ENCODE peak calls at places on chromosome 21, in four cellular contexts. W, G, S and F are unnamed samples.

GRCh38 chr21:42038826-42039425 is 28.8 kb upstream of the ZBTB21 start:
- DNase-seq in W (no peak), S (no peak), G (no peak), F (no peak)

GRCh38 chr21:46429754-46430681 is 28.7 kb upstream of the DIP2A start:
- DNase-seq in G (no peak), S (no peak), W (no peak), F (no peak)

GRCh38 chr21:17930102-17930501 is 110.9 kb upstream of the C21orf91 start:
- DNase-seq in S (no peak), G (no peak), W (no peak), F (no peak)

GRCh38 chr21:35971824-35972223 is 88.5 kb downstream of the SETD4 start:
- DNase-seq in G (no peak), W (no peak), S (no peak), F (no peak)

GRCh38 chr21:46150491-46151121 is 4.8 kb downstream of the FTCD start:
- DNase-seq in G (no peak), W (no peak), S (no peak), F (no peak)

GRCh38 chr21:36075171-36075570 is 5.3 kb downstream of the CBR1 start:
- DNase-seq in S (no peak), W (no peak), G (no peak), F (no peak)

GRCh38 chr21:42237577-42237976 is 18.6 kb downstream of the ABCG1 start:
- DNase-seq in W (peak; percentile 29), S (no peak), G (no peak), F (peak; percentile 31)

GRCh38 chr21:28991861-28992525 is 684 bp downstream of the LTN1 start:
- DNase-seq in S (no peak), W (no peak), G (no peak), F (no peak)

GRCh38 chr21:39951183-39952101 is 84.2 kb downstream of the PCP4 start:
- DNase-seq in G (no peak), S (no peak), W (no peak), F (no peak)

GRCh38 chr21:25283720-25284119 is 323.6 kb downstream of the MRPL39 start:
- DNase-seq in S (peak; percentile 25), W (peak; percentile 4), G (no peak), F (no peak)

GRCh38 chr21:31887596-31887920 is 14.7 kb downstream of the HUNK start:
- DNase-seq in W (no peak), S (no peak), G (peak; percentile 33), F (no peak)

GRCh38 chr21:27429612-27430361 is 462.9 kb upstream of the ADAMTS5 start:
- DNase-seq in S (no peak), G (no peak), W (no peak), F (no peak)

GRCh38 chr21:35070436-35070835 is 21.3 kb upstream of the RUNX1 start:
- DNase-seq in S (no peak), G (no peak), W (no peak), F (no peak)

GRCh38 chr21:42534901-42535378 is 21.3 kb downstream of the SLC37A1 start:
- DNase-seq in W (no peak), S (no peak), G (no peak), F (no peak)

GRCh38 chr21:17462276-17462981 is 50.4 kb upstream of the CXADR start:
- DNase-seq in S (no peak), W (no peak), G (no peak), F (no peak)

GRCh38 chr21:43812957-43813730 is 23.8 kb downstream of the RRP1 start:
- DNase-seq in S (no peak), G (no peak), W (no peak), F (no peak)
- H3K27ac ChIP-seq in S (no peak overlapping the region), G (no peak overlapping the region), W (no peak overlapping the region), F (no peak overlapping the region)

GRCh38 chr21:15330872-15331271 is 266.1 kb upstream of the NRIP1 start:
- DNase-seq in W (no peak), S (no peak), G (no peak), F (no peak)

GRCh38 chr21:15324542-15324941 is 259.7 kb upstream of the NRIP1 start:
- DNase-seq in G (no peak), W (no peak), S (no peak), F (no peak)

GRCh38 chr21:15327637-15328265 is 263.0 kb upstream of the NRIP1 start:
- DNase-seq in W (no peak), S (no peak), G (no peak), F (no peak)

GRCh38 chr21:15326032-15326867 is 261.4 kb upstream of the NRIP1 start:
- DNase-seq in G (no peak), S (no peak), W (no peak), F (no peak)
- H3K9me3 ChIP-seq in G (peaks cover 10% of the 10 kb centered on the region), S (no peaks in the 10 kb centered on the region), W (no peaks in the 10 kb centered on the region), F (no peaks in the 10 kb centered on the region)

DNA sequence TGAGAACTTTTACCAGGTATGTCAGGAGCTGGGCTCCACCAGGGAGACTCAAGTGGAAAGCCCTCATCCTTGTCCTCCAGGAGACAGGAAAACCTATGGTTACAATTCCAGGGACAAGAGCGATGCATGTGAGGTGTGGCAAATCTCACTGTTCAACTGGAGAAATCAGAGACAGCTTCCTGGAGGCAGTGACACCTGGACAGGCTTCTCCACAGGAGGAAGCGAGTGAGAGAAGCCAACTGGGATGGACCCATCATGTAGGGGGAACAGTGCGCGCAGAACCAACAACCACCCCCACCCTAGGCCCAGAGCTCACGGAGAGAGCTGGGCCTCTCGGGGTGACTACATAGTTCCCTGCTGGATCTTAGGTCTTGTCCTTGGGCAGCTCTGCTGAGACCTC is 5.6 kb upstream of the SLX9 start:
- DNase-seq in W (no peak), G (no peak), S (no peak), F (no peak)
- H3K27ac ChIP-seq in W (no peak overlapping the region), G (no peak overlapping the region), S (no peak overlapping the region), F (no peak overlapping the region)

GRCh38 chr21:19874521-19874920 is 1123.7 kb upstream of the NCAM2 start:
- DNase-seq in S (no peak), W (no peak), G (no peak), F (no peak)

GRCh38 chr21:19870682-19871081 is 1127.5 kb upstream of the NCAM2 start:
- DNase-seq in S (no peak), G (no peak), W (no peak), F (no peak)
- H3K9me3 ChIP-seq in S (no peaks in the 10 kb centered on the region), G (no peaks in the 10 kb centered on the region), W (no peaks in the 10 kb centered on the region), F (no peaks in the 10 kb centered on the region)

DNA sequence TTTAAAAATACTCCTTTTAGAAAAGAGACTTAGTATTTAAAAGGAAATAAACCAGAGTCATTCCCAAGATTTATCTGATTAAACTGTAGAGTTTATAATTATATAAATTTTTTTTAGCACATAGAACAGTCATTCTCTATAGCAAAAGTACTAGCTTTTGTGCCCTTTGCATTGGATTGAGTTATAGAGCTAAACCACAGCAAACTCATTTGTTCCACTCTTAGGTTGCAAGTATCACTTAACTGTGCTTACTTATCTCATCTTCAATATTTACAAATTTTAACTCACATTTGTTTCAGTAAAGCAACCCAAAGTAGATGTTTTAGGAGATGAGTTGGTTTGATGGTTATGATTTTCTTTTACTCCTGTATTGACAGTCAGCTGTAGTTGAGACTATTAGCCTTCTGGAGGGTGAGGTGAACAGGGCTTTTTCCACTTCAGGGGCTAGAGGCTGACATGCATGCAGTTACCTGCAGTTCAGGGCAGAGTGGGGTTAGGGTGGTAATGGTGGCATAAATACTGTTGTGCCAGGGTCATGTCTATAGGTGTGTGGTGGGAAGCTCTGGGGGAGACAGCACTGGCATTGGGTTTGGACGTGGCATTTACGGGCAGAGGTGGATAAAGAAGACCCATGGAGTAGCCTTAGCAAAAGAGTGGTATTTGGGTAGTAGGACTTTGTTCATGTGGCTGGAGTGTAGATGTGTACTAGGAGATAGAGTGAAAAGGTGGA is 42.1 kb downstream of the DYRK1A start:
- DNase-seq in W (no peak), G (no peak), S (no peak), F (no peak)
- H3K27ac ChIP-seq in W (no peak overlapping the region), G (peak overlapping the region; percentile 3), S (no peak overlapping the region), F (no peak overlapping the region)

GRCh38 chr21:23900727-23901126 is 1706.6 kb downstream of the MRPL39 start:
- DNase-seq in S (no peak), W (no peak), G (no peak), F (no peak)

GRCh38 chr21:23899561-23899960 is 1707.7 kb downstream of the MRPL39 start:
- DNase-seq in S (no peak), G (no peak), W (no peak), F (no peak)
- H3K9me3 ChIP-seq in S (peaks cover 5% of the 10 kb centered on the region), G (peaks cover 8% of the 10 kb centered on the region), W (no peaks in the 10 kb centered on the region), F (no peaks in the 10 kb centered on the region)

GRCh38 chr21:33196956-33197374 is 32.8 kb upstream of the IFNAR2 start:
- DNase-seq in W (peak; percentile 48), S (peak; percentile 74), G (peak; percentile 39), F (peak; percentile 64)

GRCh38 chr21:33197546-33197945 is 32.2 kb upstream of the IFNAR2 start:
- DNase-seq in G (peak; percentile 25), W (no peak), S (no peak), F (no peak)

GRCh38 chr21:33201945-33202344 is 27.8 kb upstream of the IFNAR2 start:
- DNase-seq in G (no peak), W (no peak), S (no peak), F (no peak)

GRCh38 chr21:33198346-33199135 is 31.2 kb upstream of the IFNAR2 start:
- DNase-seq in S (no peak), W (no peak), G (peak; percentile 58), F (no peak)

GRCh38 chr21:33199516-33200217 is 30.1 kb upstream of the IFNAR2 start:
- DNase-seq in G (peak; percentile 34), W (peak; percentile 87), S (peak; percentile 37), F (peak; percentile 85)
- H3K27ac ChIP-seq in G (peak overlapping the region; percentile 88), W (no peak overlapping the region), S (no peak overlapping the region), F (no peak overlapping the region)

GRCh38 chr21:37118187-37118826 is 45.3 kb downstream of the TTC3 start:
- DNase-seq in W (no peak), G (no peak), S (no peak), F (no peak)
- H3K9me3 ChIP-seq in W (no peaks in the 10 kb centered on the region), G (no peaks in the 10 kb centered on the region), S (no peaks in the 10 kb centered on the region), F (no peaks in the 10 kb centered on the region)